ENCODE peak calls at places on chromosomes 4 and X, in five cellular contexts. One of them, this sample, is unnamed.

GRCh38 chr4:82529322-82529721 is 32.5 kb downstream of the TMEM150C start:
- DNase-seq in uterus: no peak
- DNase-seq in HepG2: no peak
- DNase-seq in testis: no peak
- DNase-seq in suprapubic skin: no peak
- DNase-seq in this sample: no peak

GRCh38 chr4:179624768-179625181 is 2182.5 kb upstream of the AGA start:
- DNase-seq in HepG2: no peak
- DNase-seq in suprapubic skin: no peak
- DNase-seq in testis: no peak
- DNase-seq in uterus: no peak
- DNase-seq in this sample: no peak

GRCh38 chr4:85474818-85475630 is at the start of gene ARHGAP24:
- DNase-seq in uterus: peak
- DNase-seq in testis: peak
- DNase-seq in HepG2: peak
- DNase-seq in suprapubic skin: peak
- DNase-seq in this sample: peak

GRCh38 chr4:8035371-8035780 is 95.7 kb upstream of the AFAP1 start:
- DNase-seq in testis: no peak
- DNase-seq in suprapubic skin: no peak
- DNase-seq in HepG2: no peak
- DNase-seq in uterus: no peak
- DNase-seq in this sample: no peak

GRCh38 chr4:171599628-171600027 is 213.6 kb upstream of the GALNTL6 start:
- DNase-seq in testis: no peak
- DNase-seq in uterus: no peak
- DNase-seq in suprapubic skin: no peak
- DNase-seq in HepG2: no peak
- DNase-seq in this sample: no peak

GRCh38 chr4:81235982-81236749 is 21.1 kb upstream of the PRKG2 start:
- DNase-seq in uterus: no peak
- DNase-seq in testis: no peak
- DNase-seq in HepG2: no peak
- DNase-seq in suprapubic skin: no peak
- DNase-seq in this sample: no peak

GRCh38 chr4:151540728-151541437 is 131.9 kb downstream of the FHIP1A start:
- DNase-seq in suprapubic skin: no peak
- DNase-seq in HepG2: no peak
- DNase-seq in testis: no peak
- DNase-seq in uterus: peak
- DNase-seq in this sample: no peak

GRCh38 chr4:57119054-57119651 is 9.0 kb upstream of the IGFBP7 start:
- DNase-seq in uterus: peak
- DNase-seq in testis: peak
- DNase-seq in HepG2: no peak
- DNase-seq in suprapubic skin: peak
- DNase-seq in this sample: no peak

GRCh38 chr4:147006229-147006628 is 60.6 kb upstream of the TTC29 start:
- DNase-seq in HepG2: no peak
- DNase-seq in suprapubic skin: no peak
- DNase-seq in testis: no peak
- DNase-seq in uterus: no peak
- DNase-seq in this sample: no peak

GRCh38 chrX:77442728-77443127 is 4.5 kb upstream of the FGF16 start:
- DNase-seq in HepG2: peak
- DNase-seq in uterus: no peak
- DNase-seq in suprapubic skin: no peak
- DNase-seq in testis: no peak
- DNase-seq in this sample: no peak

GRCh38 chr4:55249476-55249875 is 96.6 kb upstream of the SRD5A3 start:
- DNase-seq in testis: no peak
- DNase-seq in suprapubic skin: no peak
- DNase-seq in uterus: peak
- DNase-seq in HepG2: no peak
- DNase-seq in this sample: no peak

GRCh38 chr4:113555868-113556267 is 205.7 kb downstream of the CAMK2D start:
- DNase-seq in uterus: no peak
- DNase-seq in suprapubic skin: no peak
- DNase-seq in testis: no peak
- DNase-seq in HepG2: no peak
- DNase-seq in this sample: no peak

GRCh38 chr4:105061136-105061696 is 85.5 kb upstream of the TET2 start:
- DNase-seq in HepG2: peak
- DNase-seq in uterus: no peak
- DNase-seq in testis: no peak
- DNase-seq in suprapubic skin: no peak
- DNase-seq in this sample: peak

GRCh38 chr4:11732155-11732554 is 303.5 kb upstream of the HS3ST1 start:
- DNase-seq in suprapubic skin: no peak
- DNase-seq in HepG2: no peak
- DNase-seq in testis: no peak
- DNase-seq in uterus: no peak
- DNase-seq in this sample: no peak

GRCh38 chrX:106178826-106179225 is 10.7 kb downstream of the PWWP3B start:
- DNase-seq in testis: no peak
- DNase-seq in HepG2: no peak
- DNase-seq in suprapubic skin: no peak
- DNase-seq in uterus: no peak
- DNase-seq in this sample: no peak

GRCh38 chrX:15204130-15204751 is 65.6 kb downstream of the ASB9 start:
- DNase-seq in HepG2: no peak
- DNase-seq in uterus: no peak
- DNase-seq in suprapubic skin: no peak
- DNase-seq in testis: no peak
- DNase-seq in this sample: no peak

GRCh38 chr4:169582203-169582602 is 30.2 kb downstream of the NEK1 start:
- DNase-seq in uterus: no peak
- DNase-seq in HepG2: no peak
- DNase-seq in testis: no peak
- DNase-seq in suprapubic skin: no peak
- DNase-seq in this sample: no peak

GRCh38 chr4:119526786-119527550 is 101.6 kb downstream of the PDE5A start:
- DNase-seq in suprapubic skin: no peak
- DNase-seq in testis: no peak
- DNase-seq in uterus: no peak
- DNase-seq in HepG2: peak
- DNase-seq in this sample: no peak

GRCh38 chr4:25628441-25628840 is 27.2 kb upstream of the SLC34A2 start:
- DNase-seq in HepG2: no peak
- DNase-seq in testis: no peak
- DNase-seq in uterus: no peak
- DNase-seq in suprapubic skin: no peak
- DNase-seq in this sample: no peak

GRCh38 chr4:72507167-72507566 is 61.9 kb downstream of the ADAMTS3 start:
- DNase-seq in uterus: no peak
- DNase-seq in testis: no peak
- DNase-seq in suprapubic skin: no peak
- DNase-seq in HepG2: no peak
- DNase-seq in this sample: no peak

GRCh38 chr4:170111100-170111499 is 21.3 kb upstream of the AADAT start:
- DNase-seq in suprapubic skin: no peak
- DNase-seq in uterus: no peak
- DNase-seq in HepG2: no peak
- DNase-seq in testis: no peak
- DNase-seq in this sample: no peak

GRCh38 chrX:129650821-129651510 is 3.8 kb downstream of the APLN start:
- DNase-seq in HepG2: no peak
- DNase-seq in testis: no peak
- DNase-seq in uterus: no peak
- DNase-seq in suprapubic skin: no peak
- DNase-seq in this sample: no peak

GRCh38 chrX:112840382-112841113 is at the start of gene AMOT:
- DNase-seq in uterus: peak
- DNase-seq in testis: peak
- DNase-seq in HepG2: peak
- DNase-seq in suprapubic skin: peak
- DNase-seq in this sample: peak

GRCh38 chr4:122658377-122658776 is 37.5 kb upstream of the IL21 start:
- DNase-seq in uterus: no peak
- DNase-seq in suprapubic skin: no peak
- DNase-seq in HepG2: no peak
- DNase-seq in testis: no peak
- DNase-seq in this sample: no peak

GRCh38 chr4:152822323-152822722 is 42.6 kb downstream of the ARFIP1 start:
- DNase-seq in suprapubic skin: no peak
- DNase-seq in HepG2: no peak
- DNase-seq in uterus: no peak
- DNase-seq in testis: no peak
- DNase-seq in this sample: no peak

GRCh38 chr4:28386776-28387175 is 1526.1 kb downstream of the STIM2 start:
- DNase-seq in testis: no peak
- DNase-seq in suprapubic skin: no peak
- DNase-seq in uterus: no peak
- DNase-seq in HepG2: no peak
- DNase-seq in this sample: no peak

GRCh38 chr4:39527296-39528055 is at the start of gene UGDH:
- DNase-seq in uterus: peak
- DNase-seq in HepG2: peak
- DNase-seq in suprapubic skin: peak
- DNase-seq in testis: peak
- DNase-seq in this sample: peak
- TF ChIP-seq POLR2A in uterus: peak
- TF ChIP-seq POLR2A in HepG2: peak
- TF ChIP-seq POLR2A in suprapubic skin: peak
- TF ChIP-seq POLR2A in testis: peak
- TF ChIP-seq POLR2A in this sample: peak

GRCh38 chrX:54439967-54440871 is at the start of gene TSR2:
- DNase-seq in HepG2: peak
- DNase-seq in testis: peak
- DNase-seq in suprapubic skin: peak
- DNase-seq in uterus: peak
- DNase-seq in this sample: peak
- TF ChIP-seq POLR2A in HepG2: peak
- TF ChIP-seq POLR2A in testis: no peak
- TF ChIP-seq POLR2A in suprapubic skin: no peak
- TF ChIP-seq POLR2A in uterus: peak
- TF ChIP-seq POLR2A in this sample: peak

GRCh38 chr4:38109896-38110295 is 149.7 kb downstream of the PTTG2 start:
- DNase-seq in suprapubic skin: no peak
- DNase-seq in HepG2: peak
- DNase-seq in uterus: no peak
- DNase-seq in testis: peak
- DNase-seq in this sample: no peak
- TF ChIP-seq POLR2A in suprapubic skin: no peak
- TF ChIP-seq POLR2A in HepG2: no peak
- TF ChIP-seq POLR2A in uterus: no peak
- TF ChIP-seq POLR2A in testis: no peak
- TF ChIP-seq POLR2A in this sample: no peak

DNA sequence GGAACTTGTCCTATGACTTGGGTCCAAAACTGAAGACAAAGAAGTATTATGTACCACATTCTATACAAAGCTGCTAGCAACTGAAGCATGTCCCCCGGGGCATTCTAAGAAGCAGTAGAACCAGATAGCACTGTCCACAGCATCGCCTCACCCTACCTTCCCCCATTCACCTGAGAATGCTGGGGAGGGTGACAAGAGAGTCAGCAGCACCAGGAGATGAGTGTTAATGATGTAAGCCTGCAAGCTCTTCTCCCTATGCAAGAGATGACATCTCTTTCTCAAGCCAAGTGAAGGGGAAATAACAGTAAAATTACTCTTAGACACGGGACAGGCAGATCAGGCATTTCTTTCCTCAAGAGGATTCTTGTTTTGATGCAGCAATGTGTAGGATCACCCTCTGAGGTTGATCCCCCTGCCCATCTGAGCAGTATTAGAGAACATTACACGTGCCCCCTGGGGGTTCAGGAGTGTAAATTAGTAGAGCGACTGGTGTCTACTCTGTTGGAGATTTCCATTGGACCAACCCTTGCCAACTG is 13.9 kb upstream of the TLR1 start:
- DNase-seq in HepG2: peak
- DNase-seq in testis: no peak
- DNase-seq in suprapubic skin: no peak
- DNase-seq in uterus: no peak
- DNase-seq in this sample: no peak
- TF ChIP-seq POLR2A in HepG2: no peak
- TF ChIP-seq POLR2A in testis: no peak
- TF ChIP-seq POLR2A in suprapubic skin: no peak
- TF ChIP-seq POLR2A in uterus: no peak
- TF ChIP-seq POLR2A in this sample: no peak

DNA sequence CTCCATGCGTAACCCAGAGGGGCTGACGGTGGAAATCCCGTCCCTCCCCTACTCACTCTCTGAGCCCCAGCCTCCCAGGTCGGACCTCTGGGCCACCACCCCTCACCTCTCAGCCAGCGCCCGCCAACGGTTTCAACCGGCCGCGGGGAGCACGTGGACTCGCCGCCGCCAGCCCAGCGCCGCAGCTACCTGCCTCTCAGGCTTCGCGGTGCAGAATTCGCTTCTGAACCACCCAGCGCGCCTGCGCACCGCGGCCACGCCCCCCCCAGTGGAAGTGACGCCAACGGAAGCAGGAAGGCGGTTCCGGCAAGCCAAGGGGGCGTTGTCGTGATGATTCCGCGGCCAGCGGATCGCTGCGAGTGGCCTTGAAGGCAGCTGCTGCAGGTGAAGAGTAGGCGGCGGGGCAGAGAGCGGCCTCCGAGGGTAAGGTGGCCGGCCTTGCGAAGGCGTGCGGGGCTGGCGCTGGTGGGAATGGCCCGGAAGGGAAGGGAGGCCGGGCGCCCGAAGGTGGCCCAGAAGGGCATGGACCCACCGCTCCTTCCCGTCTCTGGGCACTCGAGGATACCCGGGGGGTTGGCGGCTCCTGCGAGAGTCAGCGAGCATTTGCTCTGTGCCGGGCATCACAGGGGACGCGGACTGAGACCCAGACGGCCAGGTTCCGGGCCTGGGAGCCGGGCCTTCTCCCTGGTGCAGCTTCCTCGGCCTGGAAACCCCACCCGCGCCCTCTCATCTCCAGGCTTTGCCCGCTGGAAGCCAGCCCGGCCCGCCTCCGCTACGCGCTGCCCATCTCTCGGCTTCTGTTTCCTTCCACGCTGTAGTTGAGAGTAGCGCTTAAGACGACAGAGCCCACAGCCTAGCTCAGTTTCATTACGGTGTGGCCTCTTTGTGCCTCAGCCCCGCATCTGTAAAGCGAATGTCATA is at the start of the genes LYAR and ZBTB49:
- DNase-seq in HepG2: peak
- DNase-seq in uterus: peak
- DNase-seq in suprapubic skin: peak
- DNase-seq in testis: peak
- DNase-seq in this sample: peak
- TF ChIP-seq POLR2A in HepG2: peak
- TF ChIP-seq POLR2A in uterus: peak
- TF ChIP-seq POLR2A in suprapubic skin: no peak
- TF ChIP-seq POLR2A in testis: peak
- TF ChIP-seq POLR2A in this sample: peak